ENCODE peak calls at places on chromosomes 7 and 10, in eight cellular contexts. I is stomach, Q is aorta, F is psoas muscle, V is EL, B is HT1080, W is amniotic stem cell, E is H4. S is an unnamed sample.

GRCh38 chr7:101243786-101244384 is 996 bp downstream of the FIS1 start:
- DNase-seq in E (no peak), I (no peak), W (peak), V (no peak), B (no peak), F (no peak), Q (no peak), S (no peak)

GRCh38 chr10:84499846-84500245 is 171.5 kb downstream of the CCSER2 start:
- DNase-seq in I (no peak), E (no peak), W (no peak), B (no peak), F (no peak), V (no peak), Q (no peak), S (no peak)

GRCh38 chr7:132098337-132098736 is 477.9 kb downstream of the PLXNA4 start:
- DNase-seq in I (no peak), B (no peak), W (no peak), V (no peak), E (no peak), F (no peak), Q (no peak), S (no peak)

GRCh38 chr10:131141645-131142445 is 169.7 kb downstream of the TCERG1L start:
- DNase-seq in B (no peak), E (no peak), W (no peak), I (no peak), Q (no peak), F (no peak), V (no peak), S (no peak)

GRCh38 chr10:96840841-96841518 is 8.9 kb downstream of the LCOR start:
- DNase-seq in F (no peak), I (no peak), W (no peak), B (peak), V (peak), E (peak), Q (no peak), S (no peak)

GRCh38 chr10:72328829-72329204 is 25.9 kb downstream of the DNAJB12 start:
- DNase-seq in F (no peak), V (no peak), E (no peak), W (no peak), B (no peak), I (no peak), Q (no peak), S (no peak)

GRCh38 chr10:131616040-131616439 is 284.8 kb upstream of the PPP2R2D start:
- DNase-seq in F (no peak), B (no peak), V (no peak), W (no peak), E (no peak), I (no peak), Q (no peak), S (no peak)

GRCh38 chr7:47435889-47436312 is 146.0 kb downstream of the TNS3 start:
- DNase-seq in B (peak), E (peak), Q (peak), F (peak), V (peak), I (peak), W (no peak), S (peak)

GRCh38 chr7:135147899-135148721 is at the start of gene TMEM140:
- DNase-seq in V (peak), I (peak), W (no peak), F (peak), B (peak), Q (no peak), E (peak), S (peak)

GRCh38 chr10:101139421-101139911 is 8.4 kb downstream of the TLX1 start:
- DNase-seq in Q (peak), I (no peak), F (no peak), V (peak), E (no peak), W (no peak), B (no peak), S (no peak)

GRCh38 chr10:24370877-24371276 is 161.9 kb downstream of the KIAA1217 start:
- DNase-seq in B (no peak), Q (no peak), E (no peak), I (no peak), F (no peak), V (no peak), W (no peak), S (no peak)

GRCh38 chr10:30818010-30818660 is 188.6 kb upstream of the LYZL2 start:
- DNase-seq in V (peak), Q (peak), F (peak), W (no peak), I (peak), E (no peak), B (peak), S (no peak)

GRCh38 chr7:35727571-35727970 is 32.6 kb upstream of the HERPUD2 start:
- DNase-seq in E (no peak), B (no peak), F (no peak), Q (no peak), V (no peak), W (no peak), I (no peak), S (no peak)

GRCh38 chr7:95482398-95482797 is 3.3 kb upstream of the ASB4 start:
- DNase-seq in B (no peak), I (no peak), Q (no peak), F (no peak), E (no peak), W (no peak), V (no peak), S (no peak)

GRCh38 chr10:13703997-13704536 is 117.3 kb downstream of the PRPF18 start:
- DNase-seq in F (no peak), W (no peak), E (no peak), Q (no peak), V (no peak), B (no peak), I (no peak), S (no peak)

GRCh38 chr10:73172867-73173266 is 4.9 kb downstream of the FAM149B1 start:
- DNase-seq in W (no peak), F (no peak), V (no peak), B (no peak), Q (no peak), I (no peak), E (no peak), S (no peak)

GRCh38 chr7:108328174-108328651 is 128.0 kb downstream of the NRCAM start:
- DNase-seq in F (no peak), V (no peak), Q (no peak), I (no peak), E (no peak), B (no peak), W (no peak), S (no peak)

GRCh38 chr10:93548376-93549071 is 17.9 kb upstream of the FFAR4 start:
- DNase-seq in W (peak), Q (no peak), E (no peak), V (peak), F (no peak), B (no peak), I (no peak), S (peak)

GRCh38 chr10:31650010-31650409 is 278.6 kb downstream of the ARHGAP12 start:
- DNase-seq in Q (peak), V (peak), B (peak), F (peak), W (peak), I (no peak), E (peak), S (no peak)

GRCh38 chr7:92417913-92418312 is 29.4 kb upstream of the GATAD1 start:
- DNase-seq in E (no peak), W (no peak), F (no peak), I (no peak), V (no peak), B (no peak), Q (no peak), S (no peak)

GRCh38 chr7:129368389-129368986 is 65.7 kb upstream of the STRIP2 start:
- DNase-seq in V (no peak), W (no peak), Q (no peak), F (no peak), B (no peak), E (no peak), I (no peak), S (no peak)

GRCh38 chr7:66353547-66353946 is 148.4 kb downstream of the TPST1 start:
- DNase-seq in W (no peak), B (no peak), I (no peak), V (peak), E (no peak), F (no peak), Q (no peak), S (no peak)

S was measured in Panc1.